ENCODE peak calls at places on chromosomes 13 and 19, in ten cellular contexts. D is naive thymus-derived CD4-positive, alpha-beta T cell; P is heart left ventricle; W is left ventricle myocardium inferior; Z is uterus; Q is Karpas-422; J is lower lobe of right lung; E is effector memory CD4-positive, alpha-beta T cell; S is esophagus squamous epithelium; V is CD8-positive, alpha-beta T cell. U is an unnamed sample.

GRCh38 chr13:113964251-113964995 is 9.5 kb downstream of the C13orf46 start:
- DNase-seq in D (no peak), P (no peak), W (peak; percentile 4), Z (no peak), Q (no peak), J (peak; percentile 19), E (no peak), S (no peak), V (no peak), U (peak; percentile 30)

GRCh38 chr13:98511435-98511834 is 65.5 kb downstream of the STK24 start:
- DNase-seq in D (no peak), P (no peak), W (no peak), Z (no peak), Q (no peak), J (no peak), E (no peak), S (no peak), V (no peak), U (no peak)

GRCh38 chr19:39563408-39563807 is 23.4 kb upstream of the EID2 start:
- DNase-seq in D (no peak), P (no peak), W (no peak), Z (no peak), Q (no peak), J (no peak), E (no peak), S (no peak), V (no peak), U (no peak)

GRCh38 chr19:39349326-39349725 is 7.1 kb downstream of the SAMD4B start:
- DNase-seq in D (no peak), P (no peak), W (no peak), Z (no peak), Q (no peak), J (no peak), E (no peak), S (no peak), V (no peak), U (no peak)

GRCh38 chr13:99053636-99054233 is 75.9 kb upstream of the DOCK9 start:
- DNase-seq in D (no peak), P (no peak), W (no peak), Z (no peak), Q (no peak), J (no peak), E (no peak), S (no peak), V (no peak), U (no peak)

GRCh38 chr13:31765441-31765840 is 26.1 kb downstream of the RXFP2 start:
- DNase-seq in D (no peak), P (no peak), W (no peak), Z (no peak), Q (no peak), J (no peak), E (no peak), S (no peak), V (no peak), U (no peak)

GRCh38 chr19:54188224-54188871 is 1.0 kb downstream of the MBOAT7 start:
- DNase-seq in D (peak; percentile 73), P (no peak), W (no peak), Z (peak; percentile 43), Q (peak; percentile 73), J (peak; percentile 50), E (peak; percentile 59), S (no peak), V (no peak), U (no peak)

GRCh38 chr13:95411641-95412040 is 110.4 kb upstream of the ABCC4 start:
- DNase-seq in D (no peak), P (no peak), W (no peak), Z (no peak), Q (no peak), J (no peak), E (no peak), S (no peak), V (no peak), U (no peak)

DNA sequence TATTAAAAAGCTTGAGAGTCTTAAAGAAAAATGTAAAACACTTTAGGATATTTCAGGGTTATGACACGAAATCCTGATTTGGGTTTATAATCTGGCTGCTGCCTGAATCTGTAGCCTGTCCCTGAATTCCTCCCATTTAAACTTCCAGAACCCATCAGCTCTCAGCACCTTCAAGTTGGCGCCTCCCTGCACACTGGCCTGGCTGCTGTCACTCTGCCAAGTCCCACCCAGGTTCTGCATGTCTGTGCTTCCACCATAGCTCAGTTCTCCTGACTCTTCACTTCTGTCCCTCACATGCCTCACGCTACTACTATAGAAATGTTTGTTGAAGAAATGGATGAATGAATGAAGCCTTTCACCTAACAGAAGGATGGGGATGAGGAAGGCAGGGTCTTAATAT is 55.7 kb upstream of the RFXAP start:
- DNase-seq in D (no peak), P (no peak), W (no peak), Z (no peak), Q (no peak), J (no peak), E (no peak), S (no peak), V (no peak), U (no peak)
- H3K4me1 ChIP-seq in D (no peaks in the 10 kb centered on the region), P (no peaks in the 10 kb centered on the region), W (no peaks in the 10 kb centered on the region), Z (no peaks in the 10 kb centered on the region), Q (peaks cover 8% of the 10 kb centered on the region), J (no peaks in the 10 kb centered on the region), E (no peaks in the 10 kb centered on the region), S (no peaks in the 10 kb centered on the region), V (no peaks in the 10 kb centered on the region), U (no peaks in the 10 kb centered on the region)

GRCh38 chr19:12786149-12786870 is 5.0 kb upstream of the JUNB start:
- DNase-seq in D (no peak), P (peak; percentile 70), W (peak; percentile 63), Z (no peak), Q (peak; percentile 64), J (peak; percentile 94), E (no peak), S (peak; percentile 50), V (no peak), U (peak; percentile 65)

GRCh38 chr19:12783849-12784393 is 7.4 kb upstream of the JUNB start:
- DNase-seq in D (peak; percentile 35), P (peak; percentile 82), W (peak; percentile 70), Z (peak; percentile 50), Q (no peak), J (peak; percentile 84), E (no peak), S (no peak), V (no peak), U (peak; percentile 59)

GRCh38 chr19:12784394-12784870 is 6.9 kb upstream of the JUNB start:
- DNase-seq in D (no peak), P (no peak), W (no peak), Z (no peak), Q (peak; percentile 46), J (no peak), E (peak; percentile 27), S (no peak), V (no peak), U (no peak)

GRCh38 chr19:12785431-12786011 is 5.8 kb upstream of the JUNB start:
- DNase-seq in D (no peak), P (no peak), W (no peak), Z (no peak), Q (peak; percentile 68), J (peak; percentile 62), E (no peak), S (no peak), V (no peak), U (no peak)

GRCh38 chr19:12784871-12785430 is 6.3 kb upstream of the JUNB start:
- DNase-seq in D (peak; percentile 36), P (no peak), W (no peak), Z (no peak), Q (no peak), J (no peak), E (peak; percentile 43), S (no peak), V (no peak), U (no peak)
- H3K4me1 ChIP-seq in D (peaks cover 53% of the 10 kb centered on the region), P (peaks cover 47% of the 10 kb centered on the region), W (peaks cover 81% of the 10 kb centered on the region), Z (peaks cover 18% of the 10 kb centered on the region), Q (peaks cover 67% of the 10 kb centered on the region), J (peaks cover 82% of the 10 kb centered on the region), E (peaks cover 62% of the 10 kb centered on the region), S (peaks cover 74% of the 10 kb centered on the region), V (peaks cover 60% of the 10 kb centered on the region), U (peaks cover 35% of the 10 kb centered on the region)

GRCh38 chr19:10553087-10553667 is 9.5 kb downstream of the ATG4D start:
- DNase-seq in D (no peak), P (no peak), W (no peak), Z (no peak), Q (peak; percentile 68), J (no peak), E (no peak), S (no peak), V (no peak), U (no peak)
- H3K4me1 ChIP-seq in D (peaks cover 41% of the 10 kb centered on the region), P (no peaks in the 10 kb centered on the region), W (no peaks in the 10 kb centered on the region), Z (no peaks in the 10 kb centered on the region), Q (no peaks in the 10 kb centered on the region), J (peaks cover 6% of the 10 kb centered on the region), E (peaks cover 41% of the 10 kb centered on the region), S (peaks cover 34% of the 10 kb centered on the region), V (peaks cover 75% of the 10 kb centered on the region), U (no peaks in the 10 kb centered on the region)

GRCh38 chr19:50457300-50457699 is 19.0 kb upstream of the EMC10 start:
- DNase-seq in D (no peak), P (no peak), W (no peak), Z (no peak), Q (no peak), J (no peak), E (no peak), S (no peak), V (no peak), U (no peak)
- H3K4me1 ChIP-seq in D (peaks cover 5% of the 10 kb centered on the region), P (no peaks in the 10 kb centered on the region), W (no peaks in the 10 kb centered on the region), Z (no peaks in the 10 kb centered on the region), Q (peaks cover 18% of the 10 kb centered on the region), J (no peaks in the 10 kb centered on the region), E (no peaks in the 10 kb centered on the region), S (no peaks in the 10 kb centered on the region), V (no peaks in the 10 kb centered on the region), U (no peaks in the 10 kb centered on the region)

GRCh38 chr19:1145635-1146417 is 28.2 kb downstream of the SBNO2 start:
- DNase-seq in D (no peak), P (no peak), W (no peak), Z (no peak), Q (no peak), J (no peak), E (no peak), S (no peak), V (no peak), U (no peak)
- H3K4me1 ChIP-seq in D (no peaks in the 10 kb centered on the region), P (peaks cover 3% of the 10 kb centered on the region), W (peaks cover 10% of the 10 kb centered on the region), Z (no peaks in the 10 kb centered on the region), Q (no peaks in the 10 kb centered on the region), J (peaks cover 20% of the 10 kb centered on the region), E (no peaks in the 10 kb centered on the region), S (peaks cover 6% of the 10 kb centered on the region), V (no peaks in the 10 kb centered on the region), U (no peaks in the 10 kb centered on the region)

GRCh38 chr19:31317098-31317497 is 32.1 kb downstream of the TSHZ3 start:
- DNase-seq in D (no peak), P (no peak), W (no peak), Z (no peak), Q (no peak), J (no peak), E (no peak), S (no peak), V (no peak), U (no peak)
- H3K4me1 ChIP-seq in D (no peaks in the 10 kb centered on the region), P (peaks cover 19% of the 10 kb centered on the region), W (peaks cover 52% of the 10 kb centered on the region), Z (peaks cover 16% of the 10 kb centered on the region), Q (no peaks in the 10 kb centered on the region), J (peaks cover 24% of the 10 kb centered on the region), E (no peaks in the 10 kb centered on the region), S (peaks cover 10% of the 10 kb centered on the region), V (no peaks in the 10 kb centered on the region), U (peaks cover 13% of the 10 kb centered on the region)

U was measured in psoas muscle.